ENCODE peak calls at places on chromosomes 6 and 20, in six cellular contexts. G is activated CD4-positive, alpha-beta T cell treated with anti-CD3 and anti-CD28 coated beads for 1 hour; U is CD8-positive, alpha-beta memory T cell; J is T-helper 1 cell; O is iPS DF 19.7; Y is caudate nucleus. V is an unnamed sample.

GRCh38 chr20:49811825-49812462 is 684 bp upstream of the SLC9A8 start:
- DNase-seq in Y (no peak), G (no peak), O (no peak), J (no peak), U (no peak), V (peak)

GRCh38 chr6:48733581-48733980 is 622.6 kb upstream of the PTCHD4 start:
- DNase-seq in G (no peak), O (no peak), U (no peak), Y (no peak), J (no peak), V (no peak)

GRCh38 chr6:92777146-92777740 is 642.1 kb downstream of the EPHA7 start:
- DNase-seq in J (no peak), G (no peak), Y (no peak), U (no peak), O (no peak), V (no peak)

GRCh38 chr6:148780918-148781436 is 34.1 kb downstream of the UST start:
- DNase-seq in G (no peak), U (no peak), O (no peak), Y (no peak), J (no peak), V (no peak)

GRCh38 chr6:100479180-100480035 is 14.7 kb upstream of the SIM1 start:
- DNase-seq in Y (no peak), G (no peak), U (no peak), O (no peak), J (no peak), V (no peak)

GRCh38 chr20:2750343-2751251 is 49.8 kb downstream of the CPXM1 start:
- DNase-seq in G (no peak), Y (no peak), J (no peak), U (no peak), O (peak), V (no peak)

GRCh38 chr6:97019315-97019714 is 94.8 kb downstream of the KLHL32 start:
- DNase-seq in J (no peak), Y (no peak), U (no peak), G (no peak), O (no peak), V (no peak)

GRCh38 chr6:7148100-7148822 is 40.5 kb downstream of the RREB1 start:
- DNase-seq in G (no peak), Y (no peak), J (no peak), O (no peak), U (no peak), V (no peak)

GRCh38 chr20:25058797-25059486 is 1.0 kb upstream of the ACSS1 start:
- DNase-seq in O (no peak), Y (no peak), G (no peak), J (no peak), U (no peak), V (no peak)

GRCh38 chr6:149452062-149452939 is 32.5 kb downstream of the ZC3H12D start:
- DNase-seq in O (no peak), U (no peak), J (no peak), Y (no peak), G (no peak), V (no peak)

GRCh38 chr6:15183979-15184378 is 61.9 kb upstream of the JARID2 start:
- DNase-seq in Y (no peak), G (no peak), J (no peak), O (no peak), U (no peak), V (no peak)

GRCh38 chr6:33914519-33915120 is 110.8 kb upstream of the MLN start:
- DNase-seq in U (peak), G (peak), J (no peak), Y (no peak), O (no peak), V (peak)

GRCh38 chr6:110013396-110013795 is 35.3 kb downstream of the GPR6 start:
- DNase-seq in G (no peak), O (no peak), U (no peak), J (no peak), Y (no peak), V (no peak)

GRCh38 chr6:2658788-2659187 is 91.9 kb downstream of the MYLK4 start:
- DNase-seq in O (no peak), U (no peak), G (no peak), J (no peak), Y (no peak), V (no peak)

GRCh38 chr20:11890331-11891080 is 27.2 kb upstream of the BTBD3 start:
- DNase-seq in J (no peak), U (no peak), G (peak), O (peak), Y (peak), V (no peak)

GRCh38 chr6:2733736-2734480 is 16.8 kb downstream of the MYLK4 start:
- DNase-seq in O (no peak), J (no peak), U (no peak), Y (no peak), G (no peak), V (no peak)

GRCh38 chr6:125979101-125979500 is 7.2 kb upstream of the TRMT11 start:
- DNase-seq in J (no peak), G (no peak), U (no peak), Y (no peak), O (no peak), V (no peak)

V was measured in effector memory CD4-positive, alpha-beta T cell.